ENCODE peak calls at places on chromosomes 12 and 14, in six cellular contexts. U is neural progenitor cell, X is prostate gland, Z is GM12878, P is tibial nerve, W is Karpas-422. M is an unnamed sample.

GRCh38 chr14:65594153-65594881 is 181.8 kb downstream of the FUT8 start:
- DNase-seq in U (peak; percentile 48), X (peak; percentile 38), Z (no peak), P (no peak), W (no peak), M (no peak)

GRCh38 chr14:74579447-74580274 is 32.4 kb downstream of the LTBP2 start:
- DNase-seq in U (no peak), X (no peak), Z (no peak), P (no peak), W (no peak), M (no peak)

GRCh38 chr12:6373022-6373787 is 2.2 kb downstream of the SCNN1A start:
- DNase-seq in U (no peak), X (no peak), Z (no peak), P (no peak), W (no peak), M (no peak)

GRCh38 chr12:28089363-28089762 is 100.9 kb upstream of the CCDC91 start:
- DNase-seq in U (peak; percentile 27), X (no peak), Z (no peak), P (no peak), W (no peak), M (no peak)

GRCh38 chr14:94575730-94576585 is 5.3 kb upstream of the SERPINA5 start:
- DNase-seq in U (no peak), X (no peak), Z (no peak), P (no peak), W (no peak), M (no peak)

GRCh38 chr12:64625243-64626077 is 15.2 kb downstream of the RASSF3 start:
- DNase-seq in U (no peak), X (peak; percentile 63), Z (peak; percentile 78), P (no peak), W (peak; percentile 75), M (peak; percentile 16)

GRCh38 chr12:114858388-114859146 is 174.6 kb upstream of the TBX3 start:
- DNase-seq in U (no peak), X (no peak), Z (no peak), P (no peak), W (no peak), M (no peak)

GRCh38 chr12:105878964-105879363 is 259.8 kb downstream of the NUAK1 start:
- DNase-seq in U (no peak), X (no peak), Z (no peak), P (no peak), W (no peak), M (no peak)

GRCh38 chr12:124289634-124290600 is 5.0 kb upstream of the RFLNA start:
- DNase-seq in U (no peak), X (no peak), Z (no peak), P (no peak), W (no peak), M (no peak)

GRCh38 chr14:77026930-77027537 is 1.5 kb downstream of the IRF2BPL start:
- DNase-seq in U (peak; percentile 88), X (no peak), Z (no peak), P (no peak), W (no peak), M (peak; percentile 48)

GRCh38 chr12:99620159-99620479 is 27.4 kb upstream of the GARIN6 start:
- DNase-seq in U (no peak), X (no peak), Z (no peak), P (no peak), W (no peak), M (no peak)
- H3K9me3 ChIP-seq in U (no peaks in the 10 kb centered on the region), X (no peaks in the 10 kb centered on the region), Z (no peaks in the 10 kb centered on the region), P (no peaks in the 10 kb centered on the region), W (no peaks in the 10 kb centered on the region), M (no peaks in the 10 kb centered on the region)

GRCh38 chr12:34386016-34386415 is 363.7 kb downstream of the ALG10 start:
- DNase-seq in U (no peak), X (no peak), Z (no peak), P (no peak), W (no peak), M (no peak)
- H3K9me3 ChIP-seq in U (peaks cover 4% of the 10 kb centered on the region), X (no peaks in the 10 kb centered on the region), Z (peaks cover 3% of the 10 kb centered on the region), P (no peaks in the 10 kb centered on the region), W (peaks cover 5% of the 10 kb centered on the region), M (no peaks in the 10 kb centered on the region)

DNA sequence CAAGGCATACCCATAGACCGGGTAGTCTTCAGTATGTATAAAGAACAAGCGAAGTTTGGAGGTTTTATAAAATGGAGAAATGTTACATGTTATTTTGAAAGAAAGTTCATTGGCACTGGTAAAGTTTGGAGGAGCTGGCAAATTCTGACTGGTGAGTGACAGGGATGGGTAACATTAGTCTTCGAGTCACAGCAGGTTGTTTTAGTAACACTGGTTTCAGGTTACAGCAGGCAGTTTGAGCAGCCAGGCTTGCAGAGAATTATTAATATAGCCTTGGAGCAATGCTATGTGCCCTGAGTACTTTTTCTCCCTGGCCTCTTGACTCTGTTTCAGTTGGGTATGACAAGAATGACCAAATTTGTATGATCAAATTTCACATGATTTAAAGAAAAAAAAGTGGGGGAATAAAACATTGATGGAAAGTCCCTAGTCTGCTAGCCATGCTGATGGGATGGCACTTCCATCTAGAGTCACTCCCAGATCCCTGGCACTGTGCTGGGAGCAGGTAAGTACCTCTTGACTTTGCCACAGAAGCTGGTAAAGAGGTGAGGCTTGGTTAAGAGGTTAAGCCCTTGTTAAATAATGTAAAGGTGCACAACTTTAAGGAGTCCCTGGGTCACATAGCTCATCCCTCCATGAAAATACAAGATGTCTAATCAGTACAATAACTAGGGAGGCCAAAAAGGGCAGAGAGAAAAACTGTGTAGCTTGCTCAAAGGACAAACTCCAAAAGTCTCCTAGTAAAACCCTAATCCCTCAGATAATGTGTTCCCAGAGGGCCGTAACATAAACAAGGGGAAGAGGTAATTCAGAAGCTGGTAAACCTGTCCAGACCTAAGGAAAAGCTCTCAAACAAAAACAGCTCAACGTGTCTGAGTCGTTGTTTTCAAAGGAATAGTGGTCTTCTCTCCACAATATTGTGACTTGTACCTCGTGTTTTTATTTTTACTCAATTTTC is 12.7 kb upstream of the SVOP start:
- DNase-seq in U (no peak), X (no peak), Z (no peak), P (no peak), W (peak; percentile 77), M (no peak)
- H3K9me3 ChIP-seq in U (no peaks in the 10 kb centered on the region), X (no peaks in the 10 kb centered on the region), Z (no peaks in the 10 kb centered on the region), P (no peaks in the 10 kb centered on the region), W (peaks cover 15% of the 10 kb centered on the region), M (no peaks in the 10 kb centered on the region)

GRCh38 chr14:104329793-104330192 is 191.4 kb downstream of the KIF26A start:
- DNase-seq in U (no peak), X (no peak), Z (no peak), P (no peak), W (no peak), M (no peak)
- H3K9me3 ChIP-seq in U (peaks cover 9% of the 10 kb centered on the region), X (no peaks in the 10 kb centered on the region), Z (no peaks in the 10 kb centered on the region), P (no peaks in the 10 kb centered on the region), W (no peaks in the 10 kb centered on the region), M (no peaks in the 10 kb centered on the region)

DNA sequence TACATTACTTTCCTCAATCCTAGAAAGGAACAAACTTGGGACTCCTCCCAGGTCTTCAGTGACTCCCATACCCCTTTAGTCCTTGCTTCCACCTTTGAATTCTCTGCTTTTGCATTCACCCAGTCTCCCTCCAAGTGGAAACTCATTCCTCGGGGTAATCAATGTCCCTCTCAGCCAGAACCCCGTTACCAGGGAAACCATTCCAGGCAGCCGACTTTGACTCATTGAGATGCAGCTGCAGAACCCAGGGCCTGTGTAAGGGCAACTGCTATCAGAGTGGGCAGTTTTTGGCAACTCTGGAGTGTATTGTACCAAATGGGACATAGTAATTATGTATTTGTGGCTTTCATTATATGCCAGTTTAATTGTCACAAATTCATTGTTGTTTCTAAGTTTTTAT is 186.2 kb downstream of the NRXN3 start:
- DNase-seq in U (peak; percentile 71), X (no peak), Z (no peak), P (no peak), W (no peak), M (no peak)
- H3K9me3 ChIP-seq in U (no peaks in the 10 kb centered on the region), X (no peaks in the 10 kb centered on the region), Z (no peaks in the 10 kb centered on the region), P (no peaks in the 10 kb centered on the region), W (no peaks in the 10 kb centered on the region), M (no peaks in the 10 kb centered on the region)

GRCh38 chr14:63297387-63297786 is 21.3 kb downstream of the GPHB5 start:
- DNase-seq in U (no peak), X (no peak), Z (no peak), P (no peak), W (no peak), M (no peak)
- H3K9me3 ChIP-seq in U (no peaks in the 10 kb centered on the region), X (no peaks in the 10 kb centered on the region), Z (no peaks in the 10 kb centered on the region), P (no peaks in the 10 kb centered on the region), W (no peaks in the 10 kb centered on the region), M (no peaks in the 10 kb centered on the region)

GRCh38 chr14:91255820-91256219 is 11.3 kb upstream of the GPR68 start:
- DNase-seq in U (no peak), X (no peak), Z (no peak), P (no peak), W (no peak), M (no peak)

GRCh38 chr14:91252901-91253794 is 8.6 kb upstream of the GPR68 start:
- DNase-seq in U (peak; percentile 84), X (peak; percentile 44), Z (no peak), P (no peak), W (no peak), M (peak; percentile 60)

GRCh38 chr14:91253795-91254323 is 9.4 kb upstream of the GPR68 start:
- DNase-seq in U (no peak), X (no peak), Z (no peak), P (no peak), W (no peak), M (no peak)

GRCh38 chr14:91255026-91255695 is 10.7 kb upstream of the GPR68 start:
- DNase-seq in U (no peak), X (no peak), Z (no peak), P (no peak), W (no peak), M (no peak)

GRCh38 chr14:91254456-91254855 is 10.0 kb upstream of the GPR68 start:
- DNase-seq in U (no peak), X (no peak), Z (no peak), P (no peak), W (no peak), M (no peak)
- H3K9me3 ChIP-seq in U (no peaks in the 10 kb centered on the region), X (no peaks in the 10 kb centered on the region), Z (no peaks in the 10 kb centered on the region), P (no peaks in the 10 kb centered on the region), W (no peaks in the 10 kb centered on the region), M (no peaks in the 10 kb centered on the region)